ENCODE peak calls at places on chromosomes 11 and 22, in eight cellular contexts. F is astrocyte of the spinal cord; M is suprapubic skin; I is HFF-Myc; S is vagina; G is psoas muscle; U is CD8-positive, alpha-beta T cell; L is hepatocyte. K is an unnamed sample.

GRCh38 chr11:28521075-28521474 is 412.9 kb downstream of the METTL15 start:
- DNase-seq in F (no peak), M (no peak), I (no peak), S (no peak), G (no peak), U (no peak), L (no peak), K (no peak)

GRCh38 chr22:20520093-20520511 is 12.7 kb downstream of the MED15 start:
- DNase-seq in F (peak), M (no peak), I (no peak), S (no peak), G (no peak), U (no peak), L (no peak), K (peak)

GRCh38 chr22:24437820-24438328 is 10.5 kb downstream of the ADORA2A start:
- DNase-seq in F (no peak), M (peak), I (no peak), S (no peak), G (no peak), U (peak), L (no peak), K (no peak)

GRCh38 chr11:4048340-4048739 is 46.3 kb upstream of the RRM1 start:
- DNase-seq in F (peak), M (no peak), I (no peak), S (no peak), G (no peak), U (no peak), L (no peak), K (no peak)

GRCh38 chr11:17649261-17649660 is 70.1 kb upstream of the MYOD1 start:
- DNase-seq in F (no peak), M (no peak), I (no peak), S (no peak), G (no peak), U (no peak), L (no peak), K (no peak)

GRCh38 chr22:20793386-20794131 is 19.6 kb downstream of the SERPIND1 start:
- DNase-seq in F (no peak), M (no peak), I (no peak), S (no peak), G (no peak), U (no peak), L (no peak), K (no peak)

GRCh38 chr22:28815729-28816128 is 15.4 kb upstream of the XBP1 start:
- DNase-seq in F (no peak), M (no peak), I (no peak), S (no peak), G (no peak), U (no peak), L (no peak), K (no peak)

GRCh38 chr11:2708757-2709281 is 9.0 kb upstream of the KCNQ1OT1 start:
- DNase-seq in F (no peak), M (no peak), I (peak), S (no peak), G (no peak), U (no peak), L (peak), K (peak)

GRCh38 chr11:76119779-76120178 is 86.5 kb downstream of the WNT11 start:
- DNase-seq in F (no peak), M (no peak), I (no peak), S (no peak), G (no peak), U (no peak), L (no peak), K (peak)

GRCh38 chr11:22688914-22689313 is 22.5 kb downstream of the GAS2 start:
- DNase-seq in F (no peak), M (no peak), I (no peak), S (no peak), G (no peak), U (no peak), L (no peak), K (no peak)

GRCh38 chr11:8956860-8957259 is 7.4 kb downstream of the TMEM9B start:
- DNase-seq in F (no peak), M (no peak), I (no peak), S (no peak), G (no peak), U (no peak), L (no peak), K (no peak)

GRCh38 chr22:24550028-24550901 is 4.7 kb downstream of the GUCD1 start:
- DNase-seq in F (no peak), M (no peak), I (no peak), S (no peak), G (no peak), U (no peak), L (peak), K (peak)

GRCh38 chr11:11230802-11231562 is 122.1 kb downstream of the CSNK2A3 start:
- DNase-seq in F (no peak), M (no peak), I (no peak), S (no peak), G (no peak), U (no peak), L (no peak), K (no peak)

GRCh38 chr11:84247931-84248330 is 961.8 kb upstream of the CCDC90B start:
- DNase-seq in F (peak), M (no peak), I (no peak), S (no peak), G (no peak), U (no peak), L (no peak), K (peak)

GRCh38 chr11:75350122-75350742 is 1.2 kb downstream of the ARRB1 start:
- DNase-seq in F (no peak), M (no peak), I (no peak), S (no peak), G (no peak), U (no peak), L (no peak), K (no peak)

GRCh38 chr11:115194798-115195101 is 309.5 kb downstream of the CADM1 start:
- DNase-seq in F (no peak), M (no peak), I (no peak), S (no peak), G (no peak), U (no peak), L (no peak), K (no peak)

GRCh38 chr11:64661146-64661545 is 61.9 kb downstream of the NRXN2 start:
- DNase-seq in F (peak), M (no peak), I (no peak), S (no peak), G (peak), U (no peak), L (peak), K (peak)

GRCh38 chr11:45473491-45473890 is 187.3 kb upstream of the SYT13 start:
- DNase-seq in F (no peak), M (no peak), I (no peak), S (no peak), G (no peak), U (no peak), L (no peak), K (no peak)

GRCh38 chr11:63839508-63840355 is 822 bp downstream of the MARK2 start:
- DNase-seq in F (no peak), M (peak), I (no peak), S (no peak), G (peak), U (no peak), L (no peak), K (no peak)

GRCh38 chr11:19938051-19938856 is 222.0 kb downstream of the DBX1 start:
- DNase-seq in F (peak), M (no peak), I (no peak), S (peak), G (peak), U (no peak), L (peak), K (peak)

GRCh38 chr11:64561984-64562722 is 28.9 kb upstream of the SLC22A12 start:
- DNase-seq in F (no peak), M (no peak), I (no peak), S (no peak), G (no peak), U (no peak), L (no peak), K (no peak)

GRCh38 chr11:127996825-127997224 is 590.5 kb downstream of the ETS1 start:
- DNase-seq in F (no peak), M (no peak), I (no peak), S (no peak), G (no peak), U (no peak), L (no peak), K (peak)

GRCh38 chr11:104803770-104804169 is 94.5 kb downstream of the CASP12 start:
- DNase-seq in F (no peak), M (no peak), I (no peak), S (no peak), G (no peak), U (no peak), L (no peak), K (no peak)

GRCh38 chr11:47571895-47572294 is 6.5 kb downstream of the PTPMT1 start:
- DNase-seq in F (peak), M (peak), I (no peak), S (no peak), G (no peak), U (no peak), L (no peak), K (no peak)

GRCh38 chr11:61756452-61757212 is 4.2 kb downstream of the MYRF start:
- DNase-seq in F (peak), M (no peak), I (no peak), S (no peak), G (no peak), U (peak), L (peak), K (peak)

GRCh38 chr11:70477607-70478006 is 79.3 kb downstream of the CTTN start:
- DNase-seq in F (no peak), M (no peak), I (no peak), S (no peak), G (no peak), U (no peak), L (no peak), K (no peak)

GRCh38 chr11:123179571-123179970 is 15.5 kb downstream of the CLMP start:
- DNase-seq in F (no peak), M (no peak), I (no peak), S (no peak), G (no peak), U (no peak), L (no peak), K (no peak)

GRCh38 chr11:100632970-100633452 is 54.1 kb upstream of the ARHGAP42 start:
- DNase-seq in F (peak), M (peak), I (no peak), S (no peak), G (peak), U (no peak), L (peak), K (peak)

GRCh38 chr22:44684506-44685383 is 17.3 kb upstream of the PRR5 start:
- DNase-seq in F (peak), M (peak), I (peak), S (no peak), G (peak), U (peak), L (peak), K (peak)

GRCh38 chr11:73645972-73646631 is at the start of gene PLEKHB1:
- DNase-seq in F (no peak), M (no peak), I (no peak), S (no peak), G (no peak), U (no peak), L (peak), K (peak)

GRCh38 chr11:66598993-66599392 is 6.0 kb downstream of the CCS start:
- DNase-seq in F (no peak), M (no peak), I (no peak), S (no peak), G (no peak), U (no peak), L (no peak), K (no peak)

GRCh38 chr11:65311197-65311631 is 3.5 kb upstream of the CDC42EP2 start:
- DNase-seq in F (peak), M (no peak), I (no peak), S (no peak), G (no peak), U (no peak), L (no peak), K (no peak)

GRCh38 chr11:131767421-131767820 is 397.0 kb downstream of the NTM start:
- DNase-seq in F (peak), M (no peak), I (no peak), S (no peak), G (no peak), U (no peak), L (no peak), K (peak)

GRCh38 chr11:47553417-47553746 is 450 bp upstream of the CELF1 start:
- DNase-seq in F (no peak), M (no peak), I (no peak), S (no peak), G (no peak), U (no peak), L (no peak), K (peak)

GRCh38 chr11:63986156-63986931 is at the start of gene OTUB1:
- DNase-seq in F (peak), M (peak), I (peak), S (no peak), G (peak), U (peak), L (peak), K (peak)

GRCh38 chr11:102267602-102268001 is 49.7 kb upstream of the BIRC3 start:
- DNase-seq in F (peak), M (no peak), I (no peak), S (no peak), G (no peak), U (no peak), L (peak), K (peak)

GRCh38 chr11:75667268-75667830 is 1.5 kb downstream of the MAP6 start:
- DNase-seq in F (no peak), M (no peak), I (no peak), S (no peak), G (peak), U (no peak), L (peak), K (peak)

GRCh38 chr11:18720811-18721575 is 5.0 kb downstream of the IGSF22 start:
- DNase-seq in F (peak), M (peak), I (peak), S (no peak), G (peak), U (peak), L (peak), K (peak)

DNA sequence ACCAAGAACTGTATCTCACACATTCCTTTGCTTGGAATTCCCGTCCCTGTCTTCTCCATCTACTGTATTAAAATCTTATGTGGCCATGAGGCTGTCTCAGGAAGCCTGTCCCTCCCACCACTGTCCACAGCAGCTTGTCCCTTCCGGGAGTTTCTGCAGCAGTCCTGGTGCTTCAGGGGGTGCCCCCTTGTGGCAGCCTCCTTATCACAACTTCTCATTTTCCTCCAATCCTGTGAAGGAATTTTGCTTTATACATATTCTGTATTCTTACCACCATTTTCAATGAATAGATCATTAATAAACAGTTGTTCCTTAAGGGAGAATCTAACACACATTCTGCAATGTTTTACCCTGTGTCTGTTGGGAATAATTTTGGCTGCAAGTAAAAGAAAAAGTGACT is 220.4 kb upstream of the RAG2 start:
- DNase-seq in F (no peak), M (no peak), I (no peak), S (no peak), G (no peak), U (no peak), L (no peak), K (no peak)
- TF ChIP-seq CTCF in F (peak), M (no peak), I (peak), S (no peak), G (no peak), U (no peak), L (peak), K (peak)

GRCh38 chr11:1384206-1384965 is 5.3 kb upstream of the BRSK2 start:
- DNase-seq in F (no peak), M (no peak), I (no peak), S (no peak), G (peak), U (no peak), L (no peak), K (no peak)

GRCh38 chr11:1382831-1383607 is 6.7 kb upstream of the BRSK2 start:
- DNase-seq in F (peak), M (peak), I (peak), S (no peak), G (peak), U (peak), L (peak), K (peak)

GRCh38 chr11:1381793-1382425 is 7.8 kb upstream of the BRSK2 start:
- DNase-seq in F (no peak), M (no peak), I (no peak), S (no peak), G (no peak), U (no peak), L (no peak), K (no peak)

GRCh38 chr11:1387521-1387920 is 2.2 kb upstream of the BRSK2 start:
- DNase-seq in F (no peak), M (no peak), I (no peak), S (no peak), G (peak), U (no peak), L (no peak), K (no peak)

DNA sequence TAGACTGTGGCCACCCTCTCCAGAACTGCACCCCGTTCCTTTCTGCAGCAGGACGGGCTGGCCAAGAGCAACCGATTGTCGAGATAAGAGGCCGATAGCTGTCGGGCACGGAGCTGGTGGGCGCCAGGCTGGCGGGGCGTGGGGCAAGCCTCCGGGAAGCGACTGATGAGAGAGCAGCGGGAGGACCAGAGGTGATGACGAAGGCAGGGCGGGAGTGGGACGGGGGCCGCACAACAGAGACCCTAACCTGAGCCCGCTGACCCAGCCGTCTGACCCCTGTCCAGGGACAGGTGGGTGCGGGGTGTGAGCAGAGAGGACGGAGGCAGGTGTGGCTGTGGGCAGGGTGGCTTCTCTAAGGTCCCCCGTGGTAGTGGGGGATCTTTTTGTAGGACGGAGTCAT is 7.3 kb upstream of the BRSK2 start:
- DNase-seq in F (no peak), M (no peak), I (no peak), S (no peak), G (peak), U (no peak), L (no peak), K (no peak)
- H3K4me3 ChIP-seq in F (no peak), M (no peak), I (no peak), S (no peak), G (no peak), U (peak), L (no peak), K (no peak)

DNA sequence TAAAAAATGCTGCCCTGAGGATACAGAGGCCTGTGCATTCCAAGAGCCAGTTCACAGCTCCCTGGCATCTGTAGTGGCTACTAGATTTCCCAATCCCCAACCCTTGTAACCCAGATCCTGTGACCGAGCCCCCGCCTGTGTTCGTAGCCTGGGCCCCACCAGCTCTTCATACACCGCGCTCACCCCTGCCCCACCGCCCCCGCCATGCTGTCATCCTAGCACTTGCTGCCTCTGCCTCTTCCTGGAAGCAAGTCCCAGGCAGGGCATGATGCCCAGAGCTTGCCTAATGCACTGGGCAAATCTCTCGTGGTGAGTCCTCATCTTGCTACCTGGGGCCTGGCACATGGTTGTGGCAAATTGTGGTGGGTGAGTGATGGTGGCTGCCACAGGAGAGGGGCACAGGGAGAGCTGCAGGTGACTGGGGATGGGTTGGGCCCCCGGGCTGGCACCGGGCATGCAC is 7.1 kb downstream of the MGAT3 start:
- DNase-seq in F (no peak), M (no peak), I (no peak), S (no peak), G (peak), U (no peak), L (no peak), K (peak)
- TF ChIP-seq CTCF in F (no peak), M (no peak), I (no peak), S (no peak), G (no peak), U (no peak), L (no peak), K (no peak)

DNA sequence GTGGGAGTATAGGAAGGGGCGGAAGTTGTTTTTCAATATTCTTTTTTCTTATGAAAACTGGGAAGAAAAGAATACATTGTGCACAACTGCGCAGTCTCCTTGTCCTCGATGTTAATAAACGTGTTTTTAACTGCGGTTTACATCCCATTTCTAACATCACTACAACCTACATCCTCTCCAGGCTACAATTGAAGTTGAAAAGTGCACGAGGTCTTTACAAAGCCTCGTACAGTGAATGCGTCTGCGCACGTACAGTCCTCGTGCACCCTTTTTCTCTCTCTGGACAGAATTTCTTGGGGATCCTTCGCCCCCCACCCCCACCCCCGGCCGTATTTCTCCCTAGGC is 102.4 kb downstream of the WT1 start:
- DNase-seq in F (no peak), M (no peak), I (no peak), S (no peak), G (no peak), U (no peak), L (no peak), K (no peak)
- H3K4me3 ChIP-seq in F (peak), M (peak), I (no peak), S (peak), G (peak), U (peak), L (peak), K (no peak)

GRCh38 chr22:37623075-37624016 is 14.7 kb downstream of the GGA1 start:
- DNase-seq in F (peak), M (no peak), I (no peak), S (no peak), G (peak), U (peak), L (peak), K (peak)

GRCh38 chr22:37624876-37625275 is 14.6 kb upstream of the SH3BP1 start:
- DNase-seq in F (no peak), M (no peak), I (no peak), S (no peak), G (no peak), U (no peak), L (no peak), K (no peak)

GRCh38 chr22:37626144-37626543 is 13.3 kb upstream of the SH3BP1 start:
- DNase-seq in F (no peak), M (peak), I (no peak), S (no peak), G (peak), U (no peak), L (peak), K (peak)

GRCh38 chr22:37625737-37626136 is 13.7 kb upstream of the SH3BP1 start:
- DNase-seq in F (no peak), M (peak), I (no peak), S (no peak), G (no peak), U (no peak), L (no peak), K (no peak)

DNA sequence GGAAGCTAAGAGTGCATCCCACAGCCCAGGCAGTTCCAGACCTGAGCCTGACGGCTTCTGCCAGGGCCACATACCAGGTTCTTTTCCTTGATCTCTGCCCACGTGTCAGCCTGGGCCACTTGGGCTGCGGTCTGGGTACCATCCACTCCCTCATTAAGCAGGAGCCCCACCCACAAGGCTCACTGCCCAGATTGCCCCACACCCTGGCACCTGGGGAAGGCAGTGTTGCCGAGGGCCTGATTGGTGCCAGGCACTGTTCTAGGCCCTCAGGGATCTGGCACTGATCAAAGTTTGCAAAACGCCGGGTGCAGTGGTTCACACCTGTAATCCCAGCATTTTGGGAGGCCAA is 15.4 kb downstream of the GGA1 start:
- DNase-seq in F (no peak), M (peak), I (no peak), S (no peak), G (no peak), U (no peak), L (no peak), K (no peak)
- TF ChIP-seq CTCF in F (no peak), M (no peak), I (no peak), S (no peak), G (no peak), U (no peak), L (no peak), K (no peak)